ENCODE peak calls at places on chromosomes 12 and 14, in eight cellular contexts. One of them, this sample, is unnamed.

GRCh38 chr12:53948650-53949593 is 5.8 kb upstream of the HOXC12 start:
- DNase-seq in lower lobe of right lung: no peak
- DNase-seq in tibial nerve: no peak
- DNase-seq in tibial artery: no peak
- DNase-seq in BJ: no peak
- DNase-seq in CD8-positive, alpha-beta T cell: no peak
- DNase-seq in cardiac muscle cell: no peak
- DNase-seq in brain microvascular endothelial cell: no peak
- DNase-seq in this sample: no peak

GRCh38 chr14:73422515-73422914 is 35.8 kb downstream of the NUMB start:
- DNase-seq in lower lobe of right lung: no peak
- DNase-seq in tibial nerve: no peak
- DNase-seq in tibial artery: no peak
- DNase-seq in BJ: no peak
- DNase-seq in CD8-positive, alpha-beta T cell: no peak
- DNase-seq in cardiac muscle cell: no peak
- DNase-seq in brain microvascular endothelial cell: no peak
- DNase-seq in this sample: no peak

GRCh38 chr12:38253778-38254177 is 62.8 kb upstream of the ALG10B start:
- DNase-seq in lower lobe of right lung: no peak
- DNase-seq in tibial nerve: no peak
- DNase-seq in tibial artery: no peak
- DNase-seq in BJ: no peak
- DNase-seq in CD8-positive, alpha-beta T cell: no peak
- DNase-seq in cardiac muscle cell: no peak
- DNase-seq in brain microvascular endothelial cell: no peak
- DNase-seq in this sample: no peak

GRCh38 chr14:59634617-59635016 is 58.0 kb upstream of the CCDC175 start:
- DNase-seq in lower lobe of right lung: no peak
- DNase-seq in tibial nerve: no peak
- DNase-seq in tibial artery: no peak
- DNase-seq in BJ: no peak
- DNase-seq in CD8-positive, alpha-beta T cell: no peak
- DNase-seq in cardiac muscle cell: no peak
- DNase-seq in brain microvascular endothelial cell: no peak
- DNase-seq in this sample: no peak

GRCh38 chr12:63079791-63080395 is 71.1 kb downstream of the AVPR1A start:
- DNase-seq in lower lobe of right lung: no peak
- DNase-seq in tibial nerve: no peak
- DNase-seq in tibial artery: no peak
- DNase-seq in BJ: no peak
- DNase-seq in CD8-positive, alpha-beta T cell: no peak
- DNase-seq in cardiac muscle cell: no peak
- DNase-seq in brain microvascular endothelial cell: peak
- DNase-seq in this sample: no peak

GRCh38 chr12:53551889-53552291 is 44.6 kb upstream of the NPFF start:
- DNase-seq in lower lobe of right lung: no peak
- DNase-seq in tibial nerve: no peak
- DNase-seq in tibial artery: no peak
- DNase-seq in BJ: no peak
- DNase-seq in CD8-positive, alpha-beta T cell: no peak
- DNase-seq in cardiac muscle cell: no peak
- DNase-seq in brain microvascular endothelial cell: no peak
- DNase-seq in this sample: no peak

GRCh38 chr14:76456200-76456599 is 80.3 kb downstream of the ESRRB start:
- DNase-seq in lower lobe of right lung: no peak
- DNase-seq in tibial nerve: no peak
- DNase-seq in tibial artery: no peak
- DNase-seq in BJ: no peak
- DNase-seq in CD8-positive, alpha-beta T cell: peak
- DNase-seq in cardiac muscle cell: peak
- DNase-seq in brain microvascular endothelial cell: peak
- DNase-seq in this sample: peak

GRCh38 chr12:81668475-81668874 is 90.7 kb downstream of the PPFIA2 start:
- DNase-seq in lower lobe of right lung: no peak
- DNase-seq in tibial nerve: no peak
- DNase-seq in tibial artery: no peak
- DNase-seq in BJ: no peak
- DNase-seq in CD8-positive, alpha-beta T cell: no peak
- DNase-seq in cardiac muscle cell: peak
- DNase-seq in brain microvascular endothelial cell: peak
- DNase-seq in this sample: peak

GRCh38 chr12:12561305-12562015 is 1.2 kb downstream of the DUSP16 start:
- DNase-seq in lower lobe of right lung: peak
- DNase-seq in tibial nerve: peak
- DNase-seq in tibial artery: peak
- DNase-seq in BJ: no peak
- DNase-seq in CD8-positive, alpha-beta T cell: peak
- DNase-seq in cardiac muscle cell: peak
- DNase-seq in brain microvascular endothelial cell: peak
- DNase-seq in this sample: peak

GRCh38 chr14:50373959-50374358 is 22.7 kb downstream of the CDKL1 start:
- DNase-seq in lower lobe of right lung: no peak
- DNase-seq in tibial nerve: no peak
- DNase-seq in tibial artery: no peak
- DNase-seq in BJ: no peak
- DNase-seq in CD8-positive, alpha-beta T cell: no peak
- DNase-seq in cardiac muscle cell: no peak
- DNase-seq in brain microvascular endothelial cell: no peak
- DNase-seq in this sample: no peak

GRCh38 chr12:58888131-58888783 is 32.0 kb downstream of the LRIG3 start:
- DNase-seq in lower lobe of right lung: no peak
- DNase-seq in tibial nerve: no peak
- DNase-seq in tibial artery: peak
- DNase-seq in BJ: no peak
- DNase-seq in CD8-positive, alpha-beta T cell: no peak
- DNase-seq in cardiac muscle cell: peak
- DNase-seq in brain microvascular endothelial cell: peak
- DNase-seq in this sample: peak

GRCh38 chr12:10211975-10212622 is 578 bp upstream of the GABARAPL1 start:
- DNase-seq in lower lobe of right lung: peak
- DNase-seq in tibial nerve: peak
- DNase-seq in tibial artery: peak
- DNase-seq in BJ: peak
- DNase-seq in CD8-positive, alpha-beta T cell: peak
- DNase-seq in cardiac muscle cell: peak
- DNase-seq in brain microvascular endothelial cell: peak
- DNase-seq in this sample: peak
- H3K4me3 ChIP-seq in lower lobe of right lung: peak
- H3K4me3 ChIP-seq in tibial nerve: peak
- H3K4me3 ChIP-seq in tibial artery: peak
- H3K4me3 ChIP-seq in BJ: peak
- H3K4me3 ChIP-seq in CD8-positive, alpha-beta T cell: peak
- H3K4me3 ChIP-seq in cardiac muscle cell: peak
- H3K4me3 ChIP-seq in brain microvascular endothelial cell: peak
- H3K4me3 ChIP-seq in this sample: peak

DNA sequence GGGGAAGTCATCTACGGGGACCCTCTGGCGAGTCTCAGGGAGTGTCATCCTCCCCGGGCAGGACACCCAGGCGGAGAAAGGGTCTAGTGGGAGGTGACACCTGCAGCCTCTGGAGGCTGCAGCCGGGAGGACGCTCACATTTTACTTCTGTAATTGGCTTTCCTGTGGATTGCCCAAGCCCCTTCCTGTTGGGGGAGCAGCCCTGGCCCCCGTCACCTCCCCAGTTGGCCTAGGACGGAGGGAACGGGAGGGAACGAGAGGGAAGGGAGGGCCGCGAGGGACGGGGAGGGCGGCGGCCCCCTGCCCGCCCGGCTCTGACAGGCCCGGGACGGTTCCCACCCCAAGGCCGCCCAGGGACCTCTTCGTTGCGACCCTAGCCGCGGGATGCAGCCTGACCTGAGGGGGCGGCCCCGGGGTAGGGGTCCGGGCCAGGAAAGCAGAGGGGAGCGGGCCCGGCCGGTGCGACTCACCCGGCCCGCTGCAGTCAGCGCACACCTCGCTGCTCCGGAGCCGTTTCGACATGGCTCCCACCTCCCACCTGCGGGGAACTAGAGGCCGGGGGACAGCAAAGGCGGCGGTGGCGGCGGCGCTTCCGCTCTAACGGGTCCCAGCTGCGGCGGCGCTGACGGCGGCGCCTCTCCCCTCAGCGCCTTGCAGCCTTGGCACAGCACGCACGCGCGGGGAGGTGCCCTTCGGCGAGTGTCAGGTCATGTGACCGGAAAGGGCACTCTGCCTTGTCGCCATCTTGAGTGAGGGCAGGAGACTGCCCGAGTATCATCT is at the start of gene GIT2:
- DNase-seq in lower lobe of right lung: peak
- DNase-seq in tibial nerve: peak
- DNase-seq in tibial artery: peak
- DNase-seq in BJ: no peak
- DNase-seq in CD8-positive, alpha-beta T cell: peak
- DNase-seq in cardiac muscle cell: peak
- DNase-seq in brain microvascular endothelial cell: peak
- DNase-seq in this sample: peak
- TF ChIP-seq CTCF in lower lobe of right lung: no peak
- TF ChIP-seq CTCF in tibial nerve: no peak
- TF ChIP-seq CTCF in tibial artery: no peak
- TF ChIP-seq CTCF in BJ: no peak
- TF ChIP-seq CTCF in CD8-positive, alpha-beta T cell: no peak
- TF ChIP-seq CTCF in cardiac muscle cell: no peak
- TF ChIP-seq CTCF in brain microvascular endothelial cell: no peak
- TF ChIP-seq CTCF in this sample: no peak

GRCh38 chr12:16607895-16608294 is 1.9 kb upstream of the LMO3 start:
- DNase-seq in lower lobe of right lung: peak
- DNase-seq in tibial nerve: no peak
- DNase-seq in tibial artery: no peak
- DNase-seq in BJ: no peak
- DNase-seq in CD8-positive, alpha-beta T cell: no peak
- DNase-seq in cardiac muscle cell: no peak
- DNase-seq in brain microvascular endothelial cell: no peak
- DNase-seq in this sample: no peak
- H3K4me3 ChIP-seq in lower lobe of right lung: peak
- H3K4me3 ChIP-seq in tibial nerve: no peak
- H3K4me3 ChIP-seq in tibial artery: no peak
- H3K4me3 ChIP-seq in BJ: no peak
- H3K4me3 ChIP-seq in CD8-positive, alpha-beta T cell: no peak
- H3K4me3 ChIP-seq in cardiac muscle cell: peak
- H3K4me3 ChIP-seq in brain microvascular endothelial cell: no peak
- H3K4me3 ChIP-seq in this sample: no peak

GRCh38 chr12:112198120-112198733 is 72.9 kb downstream of the TRAFD1 start:
- DNase-seq in lower lobe of right lung: peak
- DNase-seq in tibial nerve: no peak
- DNase-seq in tibial artery: no peak
- DNase-seq in BJ: no peak
- DNase-seq in CD8-positive, alpha-beta T cell: peak
- DNase-seq in cardiac muscle cell: peak
- DNase-seq in brain microvascular endothelial cell: peak
- DNase-seq in this sample: peak
- TF ChIP-seq CTCF in lower lobe of right lung: peak
- TF ChIP-seq CTCF in tibial nerve: peak
- TF ChIP-seq CTCF in tibial artery: peak
- TF ChIP-seq CTCF in BJ: peak
- TF ChIP-seq CTCF in CD8-positive, alpha-beta T cell: peak
- TF ChIP-seq CTCF in cardiac muscle cell: peak
- TF ChIP-seq CTCF in brain microvascular endothelial cell: peak
- TF ChIP-seq CTCF in this sample: peak

DNA sequence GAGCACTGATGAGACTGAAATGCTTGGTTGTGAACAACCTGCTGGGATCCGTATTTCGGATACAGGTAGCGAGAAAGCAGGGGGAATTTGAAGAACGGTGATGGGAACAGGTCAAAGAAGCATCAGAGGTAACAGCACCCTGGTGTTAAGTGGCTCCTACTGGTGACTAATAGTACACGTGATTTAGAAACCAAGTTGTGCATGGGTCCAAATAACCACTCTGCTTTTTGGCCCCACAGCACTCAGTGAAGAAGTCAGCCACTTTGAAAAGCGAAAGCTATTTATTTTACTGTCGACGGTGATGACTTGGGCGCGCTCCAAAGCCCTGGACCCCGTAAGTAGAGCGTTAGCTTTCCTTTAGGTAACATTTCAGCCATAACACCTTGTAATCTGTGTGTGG is 16.7 kb downstream of the AK7 start:
- DNase-seq in lower lobe of right lung: no peak
- DNase-seq in tibial nerve: no peak
- DNase-seq in tibial artery: no peak
- DNase-seq in BJ: no peak
- DNase-seq in CD8-positive, alpha-beta T cell: no peak
- DNase-seq in cardiac muscle cell: no peak
- DNase-seq in brain microvascular endothelial cell: no peak
- DNase-seq in this sample: no peak
- H3K4me3 ChIP-seq in lower lobe of right lung: no peak
- H3K4me3 ChIP-seq in tibial nerve: no peak
- H3K4me3 ChIP-seq in tibial artery: no peak
- H3K4me3 ChIP-seq in BJ: no peak
- H3K4me3 ChIP-seq in CD8-positive, alpha-beta T cell: no peak
- H3K4me3 ChIP-seq in cardiac muscle cell: no peak
- H3K4me3 ChIP-seq in brain microvascular endothelial cell: no peak
- H3K4me3 ChIP-seq in this sample: no peak

DNA sequence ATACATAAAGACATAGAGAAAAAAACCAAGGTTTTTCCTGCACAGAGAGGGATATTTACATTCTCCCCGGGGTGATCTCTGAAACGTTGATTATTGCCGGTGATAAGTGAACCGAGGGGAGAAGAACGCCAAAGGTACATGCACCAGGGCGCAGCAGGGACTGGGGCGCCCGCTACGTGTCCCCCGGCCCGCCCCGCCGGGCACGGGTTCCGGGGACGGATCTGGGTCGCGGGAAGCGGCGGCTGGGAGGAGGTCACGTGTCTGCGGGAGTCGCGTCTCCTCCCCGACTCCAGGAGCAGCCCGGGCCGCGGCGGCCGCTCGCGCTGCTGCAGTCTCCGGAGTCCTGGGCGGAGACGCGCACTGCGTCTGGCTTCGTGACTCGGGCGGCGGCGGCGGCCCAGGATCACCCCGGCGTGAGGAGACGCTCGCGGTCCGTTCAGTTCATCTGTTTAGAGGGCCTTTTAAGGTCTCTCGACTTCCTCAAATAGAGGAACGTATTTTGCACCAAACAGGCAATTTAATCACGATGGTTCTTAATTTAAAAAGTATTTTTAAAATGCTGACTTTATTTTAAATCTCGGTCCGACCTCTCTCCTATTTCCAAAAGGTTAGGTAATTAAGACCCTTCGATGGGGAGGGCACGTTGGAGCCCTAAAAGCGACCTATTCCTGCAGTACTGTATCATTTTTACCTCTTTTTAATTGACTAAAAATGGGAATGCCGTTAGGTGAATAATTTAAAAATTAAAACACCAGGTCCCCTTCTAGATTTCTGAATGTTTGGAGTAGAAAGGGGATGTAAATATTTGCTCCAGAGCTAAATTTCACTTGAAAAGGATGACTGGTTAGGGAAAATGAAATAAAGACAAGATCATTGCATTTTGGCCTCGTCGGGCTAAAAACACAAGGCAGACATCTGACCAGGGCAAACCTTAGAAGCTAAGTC is 1.8 kb upstream of the BHLHE41 start:
- DNase-seq in lower lobe of right lung: peak
- DNase-seq in tibial nerve: peak
- DNase-seq in tibial artery: peak
- DNase-seq in BJ: no peak
- DNase-seq in CD8-positive, alpha-beta T cell: no peak
- DNase-seq in cardiac muscle cell: peak
- DNase-seq in brain microvascular endothelial cell: peak
- DNase-seq in this sample: peak
- TF ChIP-seq CTCF in lower lobe of right lung: no peak
- TF ChIP-seq CTCF in tibial nerve: no peak
- TF ChIP-seq CTCF in tibial artery: no peak
- TF ChIP-seq CTCF in BJ: no peak
- TF ChIP-seq CTCF in CD8-positive, alpha-beta T cell: no peak
- TF ChIP-seq CTCF in cardiac muscle cell: peak
- TF ChIP-seq CTCF in brain microvascular endothelial cell: no peak
- TF ChIP-seq CTCF in this sample: no peak